ENCODE peak calls at places on chromosomes 2 and 18, in four cellular contexts. M is cardiac fibroblast, H is tibial nerve, K is AG04450. J is an unnamed sample.
A peak's percentile ranks its signal among the peaks of the same experiment; 100 is the strongest.

GRCh38 chr2:219176818-219177593 is at the start of gene CNPPD1:
- DNase-seq in K (no peak), H (peak; percentile 81), M (peak; percentile 74), J (peak; percentile 55)

GRCh38 chr18:49645836-49646235 is 84.0 kb downstream of the LIPG start:
- DNase-seq in H (no peak), M (peak; percentile 66), K (no peak), J (no peak)

GRCh38 chr2:195257979-195258378 is 399.0 kb upstream of the SLC39A10 start:
- DNase-seq in H (no peak), K (no peak), M (no peak), J (no peak)

GRCh38 chr2:239574054-239574433 is 173.2 kb upstream of the HDAC4 start:
- DNase-seq in H (no peak), M (no peak), K (no peak), J (no peak)

GRCh38 chr2:64017811-64018714 is 1.2 kb downstream of the VPS54 start:
- DNase-seq in H (no peak), K (no peak), M (peak; percentile 57), J (no peak)

GRCh38 chr2:101197215-101197745 is 46.1 kb upstream of the TBC1D8 start:
- DNase-seq in K (no peak), M (peak; percentile 9), H (no peak), J (no peak)

GRCh38 chr2:11305958-11306357 is 38.5 kb downstream of the ROCK2 start:
- DNase-seq in H (no peak), M (peak; percentile 92), K (peak; percentile 54), J (no peak)

GRCh38 chr2:2270808-2271415 is 60.2 kb downstream of the MYT1L start:
- DNase-seq in H (no peak), M (no peak), K (no peak), J (no peak)

GRCh38 chr2:180707867-180708205 is 272.6 kb upstream of the UBE2E3 start:
- DNase-seq in M (peak; percentile 98), K (peak; percentile 61), H (no peak), J (no peak)

GRCh38 chr2:239156516-239157265 is 244.1 kb downstream of the HDAC4 start:
- DNase-seq in H (no peak), M (no peak), K (no peak), J (no peak)

GRCh38 chr2:201879986-201880385 is 73.6 kb downstream of the CDK15 start:
- DNase-seq in H (no peak), K (no peak), M (no peak), J (no peak)

GRCh38 chr2:173520918-173521317 is 166.2 kb downstream of the CDCA7 start:
- DNase-seq in K (no peak), H (no peak), M (no peak), J (no peak)

GRCh38 chr2:50956886-50957285 is 75.0 kb downstream of the NRXN1 start:
- DNase-seq in H (no peak), K (no peak), M (peak; percentile 18), J (no peak)

GRCh38 chr2:183037281-183037659 is 987 bp downstream of the NCKAP1 start:
- DNase-seq in K (no peak), H (peak; percentile 14), M (peak; percentile 60), J (no peak)

GRCh38 chr2:149926149-149926548 is 338.6 kb upstream of the MMADHC start:
- DNase-seq in H (no peak), M (peak; percentile 34), K (no peak), J (no peak)

GRCh38 chr18:63974991-63975390 is 5.1 kb downstream of the SERPINB8 start:
- DNase-seq in H (peak; percentile 23), K (no peak), M (peak; percentile 63), J (no peak)

GRCh38 chr18:12470382-12471090 is 62.8 kb downstream of the PRELID3A start:
- DNase-seq in K (no peak), M (no peak), H (peak; percentile 19), J (no peak)

GRCh38 chr2:239189711-239190131 is 211.1 kb downstream of the HDAC4 start:
- DNase-seq in M (no peak), K (no peak), H (no peak), J (no peak)

GRCh38 chr18:56831988-56832387 is 180.8 kb downstream of the WDR7 start:
- DNase-seq in M (no peak), K (no peak), H (no peak), J (no peak)

GRCh38 chr2:6082619-6083018 is 390.4 kb downstream of the SOX11 start:
- DNase-seq in K (no peak), H (no peak), M (no peak), J (no peak)

GRCh38 chr2:63875143-63875542 is 33.4 kb downstream of the UGP2 start:
- DNase-seq in M (peak; percentile 29), K (no peak), H (no peak), J (no peak)

GRCh38 chr2:209648714-209649113 is 122.9 kb upstream of the UNC80 start:
- DNase-seq in H (no peak), K (no peak), M (peak; percentile 83), J (no peak)

GRCh38 chr2:88692187-88692586 is 714 bp downstream of the RPIA start:
- DNase-seq in H (peak; percentile 7), M (peak; percentile 18), K (no peak), J (no peak)

GRCh38 chr2:45301307-45302010 is 292.2 kb upstream of the SIX2 start:
- DNase-seq in H (no peak), K (no peak), M (no peak), J (no peak)

GRCh38 chr2:217996345-217996744 is 6.5 kb downstream of the TNS1 start:
- DNase-seq in K (peak; percentile 36), M (peak; percentile 86), H (peak; percentile 66), J (no peak)

GRCh38 chr2:239369631-239370161 is 31.1 kb downstream of the HDAC4 start:
- DNase-seq in H (no peak), M (peak; percentile 35), K (no peak), J (peak; percentile 55)

GRCh38 chr18:12278765-12279682 is 24.9 kb downstream of the CIDEA start:
- DNase-seq in H (peak; percentile 74), K (peak; percentile 97), M (peak; percentile 98), J (no peak)

GRCh38 chr18:42047721-42048120 is 92.7 kb downstream of the PIK3C3 start:
- DNase-seq in H (no peak), K (no peak), M (peak; percentile 35), J (no peak)

GRCh38 chr2:210199186-210199765 is 26.0 kb downstream of the ACADL start:
- DNase-seq in M (peak; percentile 63), H (no peak), K (no peak), J (no peak)

GRCh38 chr2:205073433-205074020 is 528.3 kb downstream of the PARD3B start:
- DNase-seq in K (no peak), M (no peak), H (no peak), J (no peak)

GRCh38 chr18:26741041-26741440 is 124.5 kb downstream of the AQP4 start:
- DNase-seq in K (no peak), M (peak; percentile 2), H (no peak), J (no peak)

GRCh38 chr2:127179756-127180155 is 40.3 kb downstream of the CYP27C1 start:
- DNase-seq in H (no peak), M (no peak), K (no peak), J (no peak)

GRCh38 chr2:133561045-133561852 is 7.0 kb downstream of the NCKAP5 start:
- DNase-seq in H (peak; percentile 53), M (peak; percentile 89), K (peak; percentile 71), J (peak; percentile 16)

GRCh38 chr18:44579028-44579692 is 101.5 kb upstream of the SETBP1 start:
- DNase-seq in K (no peak), M (peak; percentile 59), H (no peak), J (peak; percentile 8)

GRCh38 chr18:10006261-10006903 is 92.6 kb downstream of the VAPA start:
- DNase-seq in H (no peak), M (peak; percentile 56), K (peak; percentile 6), J (no peak)

GRCh38 chr2:120503793-120504571 is 158.0 kb downstream of the INHBB start:
- DNase-seq in K (no peak), H (no peak), M (peak; percentile 56), J (no peak)

GRCh38 chr2:237724811-237725478 is 73.6 kb upstream of the RBM44 start:
- DNase-seq in H (no peak), M (peak; percentile 62), K (no peak), J (no peak)

DNA sequence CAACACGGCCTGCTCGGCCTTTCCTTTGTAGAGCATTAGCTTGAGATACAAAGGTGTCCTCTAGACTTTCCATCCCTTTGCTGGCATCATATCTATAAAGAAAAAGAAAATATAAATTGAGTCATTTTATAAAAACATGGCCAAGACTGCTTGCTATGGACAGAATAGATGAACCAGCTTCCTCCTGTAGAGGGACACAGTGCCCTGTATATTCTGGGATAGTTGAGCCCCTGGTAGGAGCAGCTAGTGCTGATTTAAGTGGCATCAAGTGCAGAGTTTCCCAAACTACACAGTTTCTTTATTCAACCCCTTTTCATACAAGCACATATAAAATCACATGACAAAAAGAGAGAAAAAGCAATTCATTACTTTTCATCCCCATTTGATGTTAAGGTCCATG is 47.9 kb downstream of the GEMIN6 start:
- DNase-seq in H (no peak), M (no peak), K (no peak), J (no peak)
- H3K4me3 ChIP-seq in H (no peak overlapping the region), M (no peak overlapping the region), K (no peak overlapping the region), J (no peak overlapping the region)

GRCh38 chr2:152635635-152636298 is 81.5 kb downstream of the PRPF40A start:
- DNase-seq in H (peak; percentile 69), K (no peak), M (peak; percentile 73), J (peak; percentile 15)
- TF ChIP-seq CTCF in H (peak; percentile 62), K (peak; percentile 80), M (peak; percentile 65), J (peak; percentile 78)

DNA sequence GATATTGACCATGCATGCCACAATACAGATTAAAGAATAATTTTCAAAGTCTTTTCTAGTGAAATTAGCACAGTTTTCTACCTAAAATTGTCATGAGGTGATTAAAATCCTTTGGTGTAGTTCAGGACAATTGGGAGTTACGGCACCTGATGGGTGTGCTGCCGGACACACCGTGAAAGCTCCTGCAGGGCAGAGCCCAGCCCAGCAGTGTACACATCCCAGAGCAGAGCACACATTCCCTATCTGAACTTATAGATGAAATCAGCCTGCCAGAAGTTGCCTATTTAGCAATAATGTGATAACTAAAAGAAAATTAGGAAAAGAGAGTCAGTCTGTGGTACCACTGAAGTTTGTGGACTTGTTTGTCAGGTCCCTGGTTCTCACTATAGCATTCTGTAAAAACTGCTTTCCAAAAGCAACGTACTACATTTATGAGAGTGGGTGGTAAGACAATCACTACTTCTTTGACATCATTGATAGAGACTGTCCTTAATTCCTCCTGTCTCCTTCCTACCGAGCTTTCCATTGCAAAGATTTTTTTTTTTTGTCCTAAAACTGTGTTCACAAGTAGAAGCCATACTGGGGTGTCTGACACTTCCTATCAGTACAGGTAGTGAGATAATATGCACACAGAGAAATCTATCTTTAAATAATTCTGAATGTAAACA is 3.4 kb downstream of the CYTIP start:
- DNase-seq in M (no peak), K (no peak), H (no peak), J (no peak)
- H3K4me3 ChIP-seq in M (no peak overlapping the region), K (no peak overlapping the region), H (no peak overlapping the region), J (peak overlapping the region; percentile 56)

GRCh38 chr2:97354576-97354975 is 235.1 kb downstream of the ANKRD36B start:
- DNase-seq in M (no peak), K (no peak), H (no peak), J (no peak)

GRCh38 chr2:97355176-97355575 is 234.5 kb downstream of the ANKRD36B start:
- DNase-seq in M (no peak), H (no peak), K (no peak), J (no peak)

GRCh38 chr2:97360202-97360601 is 229.5 kb downstream of the ANKRD36B start:
- DNase-seq in M (no peak), K (no peak), H (no peak), J (no peak)

DNA sequence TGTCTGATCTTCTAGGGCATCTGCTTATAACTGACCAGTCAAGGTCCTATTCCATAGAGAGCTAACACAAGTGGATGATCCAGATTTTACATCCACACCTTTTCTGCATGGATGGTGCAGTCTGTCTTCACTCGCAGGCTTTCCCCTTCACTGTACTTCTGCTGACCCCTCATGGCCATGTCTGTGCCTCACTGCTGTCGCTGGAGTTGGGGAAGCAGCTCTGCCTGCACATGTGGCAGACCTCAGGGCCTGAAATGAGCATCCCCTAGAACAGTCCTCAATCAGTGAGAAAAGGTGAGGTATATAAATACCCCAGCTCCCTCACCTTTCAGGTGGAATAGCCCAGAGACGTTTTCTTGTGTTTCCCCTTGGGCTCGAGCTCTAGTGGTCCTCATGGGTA is 233.8 kb downstream of the ANKRD36B start:
- DNase-seq in H (no peak), M (no peak), K (no peak), J (no peak)
- TF ChIP-seq CTCF in H (no peak), M (no peak), K (no peak), J (no peak)

J was measured in GM12864.